ENCODE peak calls at places on chromosomes 7 and 10, in seven cellular contexts. D, K, L, B, M, C and N are unnamed samples.

GRCh38 chr7:131076711-131077170 is 250.9 kb upstream of the MKLN1 start:
- DNase-seq in D (no peak), K (no peak), L (no peak), B (no peak), M (peak; percentile 54), C (no peak), N (no peak)

GRCh38 chr7:80335473-80336232 is 176.2 kb downstream of the GNAT3 start:
- DNase-seq in D (no peak), K (no peak), L (no peak), B (no peak), M (no peak), C (no peak), N (no peak)

GRCh38 chr10:92688573-92688926 is 1.2 kb upstream of the HHEX start:
- DNase-seq in D (no peak), K (no peak), L (no peak), B (no peak), M (no peak), C (no peak), N (no peak)

GRCh38 chr10:119737827-119738226 is 12.0 kb downstream of the INPP5F start:
- DNase-seq in D (no peak), K (no peak), L (no peak), B (no peak), M (peak; percentile 92), C (no peak), N (no peak)

GRCh38 chr10:126336786-126337185 is 51.5 kb downstream of the ADAM12 start:
- DNase-seq in D (no peak), K (no peak), L (no peak), B (no peak), M (peak; percentile 67), C (no peak), N (no peak)

GRCh38 chr10:80622153-80622552 is 84.5 kb downstream of the SH2D4B start:
- DNase-seq in D (no peak), K (no peak), L (no peak), B (no peak), M (no peak), C (no peak), N (no peak)

GRCh38 chr10:12350925-12351324 is 1.6 kb downstream of the CAMK1D start:
- DNase-seq in D (no peak), K (no peak), L (no peak), B (no peak), M (peak; percentile 25), C (no peak), N (no peak)

GRCh38 chr7:120990468-120991118 is 2.1 kb downstream of the CPED1 start:
- DNase-seq in D (no peak), K (no peak), L (no peak), B (no peak), M (peak; percentile 45), C (no peak), N (no peak)

GRCh38 chr7:11775401-11775800 is 56.6 kb downstream of the THSD7A start:
- DNase-seq in D (no peak), K (no peak), L (no peak), B (no peak), M (no peak), C (no peak), N (no peak)

GRCh38 chr10:20405050-20405449 is 492.1 kb downstream of the NEBL start:
- DNase-seq in D (no peak), K (no peak), L (no peak), B (no peak), M (no peak), C (no peak), N (no peak)

GRCh38 chr10:107425844-107426553 is 261.5 kb upstream of the SORCS1 start:
- DNase-seq in D (no peak), K (no peak), L (no peak), B (no peak), M (no peak), C (no peak), N (no peak)

GRCh38 chr10:133123050-133123745 is 35.5 kb downstream of the ADGRA1 start:
- DNase-seq in D (no peak), K (no peak), L (no peak), B (no peak), M (no peak), C (no peak), N (no peak)

GRCh38 chr7:85554294-85554877 is 367.5 kb upstream of the SEMA3D start:
- DNase-seq in D (peak; percentile 19), K (no peak), L (peak; percentile 26), B (no peak), M (peak; percentile 83), C (no peak), N (no peak)

GRCh38 chr7:78326189-78326588 is 527.6 kb downstream of the PHTF2 start:
- DNase-seq in D (no peak), K (no peak), L (no peak), B (no peak), M (peak; percentile 34), C (no peak), N (no peak)

GRCh38 chr7:13990319-13990983 is 985 bp upstream of the ETV1 start:
- DNase-seq in D (peak; percentile 60), K (peak; percentile 74), L (peak; percentile 61), B (peak; percentile 57), M (peak; percentile 76), C (peak; percentile 38), N (peak; percentile 49)

GRCh38 chr10:61835909-61836232 is 65.6 kb upstream of the ARID5B start:
- DNase-seq in D (no peak), K (no peak), L (no peak), B (no peak), M (peak; percentile 53), C (no peak), N (no peak)